ENCODE peak calls at places on chromosome 14, in six cellular contexts. One of them, this sample, is unnamed.

GRCh38 chr14:103679351-103679750 is 35.9 kb downstream of the XRCC3 start:
- DNase-seq in psoas muscle: no peak
- DNase-seq in nephron progenitor cell: no peak
- DNase-seq in MCF 10A: no peak
- DNase-seq in mammary epithelial cell: no peak
- DNase-seq in WTC11: peak
- DNase-seq in this sample: peak

GRCh38 chr14:28576523-28576922 is 190.1 kb upstream of the FOXG1 start:
- DNase-seq in MCF 10A: no peak
- DNase-seq in psoas muscle: no peak
- DNase-seq in nephron progenitor cell: no peak
- DNase-seq in mammary epithelial cell: no peak
- DNase-seq in WTC11: no peak
- DNase-seq in this sample: no peak

GRCh38 chr14:68854421-68854820 is 61.6 kb upstream of the ZFP36L1 start:
- DNase-seq in nephron progenitor cell: no peak
- DNase-seq in psoas muscle: no peak
- DNase-seq in WTC11: no peak
- DNase-seq in MCF 10A: no peak
- DNase-seq in mammary epithelial cell: no peak
- DNase-seq in this sample: no peak

GRCh38 chr14:77406718-77407117 is 16.6 kb downstream of the NOXRED1 start:
- DNase-seq in psoas muscle: no peak
- DNase-seq in mammary epithelial cell: no peak
- DNase-seq in MCF 10A: no peak
- DNase-seq in WTC11: no peak
- DNase-seq in nephron progenitor cell: no peak
- DNase-seq in this sample: no peak

GRCh38 chr14:90830931-90831701 is 14.9 kb upstream of the TTC7B start:
- DNase-seq in mammary epithelial cell: no peak
- DNase-seq in MCF 10A: no peak
- DNase-seq in psoas muscle: no peak
- DNase-seq in WTC11: no peak
- DNase-seq in nephron progenitor cell: no peak
- DNase-seq in this sample: no peak

GRCh38 chr14:80455031-80455430 is 243.7 kb upstream of the DIO2 start:
- DNase-seq in mammary epithelial cell: no peak
- DNase-seq in WTC11: no peak
- DNase-seq in MCF 10A: no peak
- DNase-seq in nephron progenitor cell: no peak
- DNase-seq in psoas muscle: peak
- DNase-seq in this sample: no peak

GRCh38 chr14:90656986-90657385 is 159.2 kb downstream of the TTC7B start:
- DNase-seq in nephron progenitor cell: no peak
- DNase-seq in mammary epithelial cell: no peak
- DNase-seq in psoas muscle: no peak
- DNase-seq in WTC11: no peak
- DNase-seq in MCF 10A: no peak
- DNase-seq in this sample: no peak

GRCh38 chr14:64937176-64937820 is 5.2 kb downstream of the GPX2 start:
- DNase-seq in mammary epithelial cell: no peak
- DNase-seq in nephron progenitor cell: no peak
- DNase-seq in WTC11: no peak
- DNase-seq in psoas muscle: no peak
- DNase-seq in MCF 10A: no peak
- DNase-seq in this sample: no peak

GRCh38 chr14:94282991-94283723 is 9.9 kb downstream of the SERPINA10 start:
- DNase-seq in MCF 10A: no peak
- DNase-seq in mammary epithelial cell: no peak
- DNase-seq in WTC11: no peak
- DNase-seq in nephron progenitor cell: no peak
- DNase-seq in psoas muscle: no peak
- DNase-seq in this sample: no peak

GRCh38 chr14:50319293-50319692 is 7.2 kb downstream of the DMAC2L start:
- DNase-seq in MCF 10A: peak
- DNase-seq in nephron progenitor cell: no peak
- DNase-seq in mammary epithelial cell: peak
- DNase-seq in psoas muscle: no peak
- DNase-seq in WTC11: no peak
- DNase-seq in this sample: no peak

GRCh38 chr14:31770271-31770670 is 209.1 kb downstream of the NUBPL start:
- DNase-seq in mammary epithelial cell: peak
- DNase-seq in WTC11: no peak
- DNase-seq in nephron progenitor cell: no peak
- DNase-seq in MCF 10A: peak
- DNase-seq in psoas muscle: peak
- DNase-seq in this sample: no peak

GRCh38 chr14:32654106-32654505 is 284.6 kb upstream of the NPAS3 start:
- DNase-seq in MCF 10A: no peak
- DNase-seq in nephron progenitor cell: no peak
- DNase-seq in psoas muscle: no peak
- DNase-seq in WTC11: no peak
- DNase-seq in mammary epithelial cell: no peak
- DNase-seq in this sample: no peak

GRCh38 chr14:52563120-52563519 is 10.5 kb downstream of the GPR137C start:
- DNase-seq in mammary epithelial cell: peak
- DNase-seq in MCF 10A: peak
- DNase-seq in nephron progenitor cell: no peak
- DNase-seq in WTC11: no peak
- DNase-seq in psoas muscle: no peak
- DNase-seq in this sample: no peak

GRCh38 chr14:61320806-61321384 is 484 bp upstream of the PRKCH start:
- DNase-seq in psoas muscle: peak
- DNase-seq in nephron progenitor cell: no peak
- DNase-seq in mammary epithelial cell: no peak
- DNase-seq in WTC11: no peak
- DNase-seq in MCF 10A: no peak
- DNase-seq in this sample: no peak

GRCh38 chr14:104957146-104958113 is 20.7 kb downstream of the AHNAK2 start:
- DNase-seq in MCF 10A: no peak
- DNase-seq in WTC11: no peak
- DNase-seq in mammary epithelial cell: no peak
- DNase-seq in psoas muscle: no peak
- DNase-seq in nephron progenitor cell: no peak
- DNase-seq in this sample: no peak

DNA sequence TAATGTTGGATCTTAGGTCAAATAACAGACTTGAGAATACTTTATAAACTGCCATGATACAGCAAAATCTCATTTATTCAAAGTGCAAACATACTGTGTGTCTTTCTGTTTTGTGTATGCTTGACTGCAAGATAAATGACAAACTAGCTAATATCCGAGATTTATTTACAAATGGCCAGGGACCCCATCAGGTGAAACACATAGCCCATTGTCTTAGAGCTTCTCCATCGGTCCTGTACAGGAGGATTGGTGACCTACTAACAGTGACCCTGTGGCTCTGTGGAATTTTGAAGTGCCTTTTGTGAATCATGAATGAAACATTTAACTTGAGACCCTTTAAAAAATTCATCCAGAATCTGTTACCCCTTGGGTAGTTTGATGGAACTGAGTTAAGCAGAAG is 27.1 kb downstream of the SLC25A29 start:
- DNase-seq in psoas muscle: no peak
- DNase-seq in mammary epithelial cell: no peak
- DNase-seq in nephron progenitor cell: no peak
- DNase-seq in WTC11: no peak
- DNase-seq in MCF 10A: no peak
- DNase-seq in this sample: no peak
- TF ChIP-seq CTCF in psoas muscle: no peak
- TF ChIP-seq CTCF in mammary epithelial cell: no peak
- TF ChIP-seq CTCF in nephron progenitor cell: no peak
- TF ChIP-seq CTCF in WTC11: no peak
- TF ChIP-seq CTCF in MCF 10A: no peak
- TF ChIP-seq CTCF in this sample: no peak

GRCh38 chr14:99124482-99125104 is 147.4 kb downstream of the BCL11B start:
- DNase-seq in nephron progenitor cell: no peak
- DNase-seq in MCF 10A: no peak
- DNase-seq in psoas muscle: no peak
- DNase-seq in mammary epithelial cell: no peak
- DNase-seq in WTC11: no peak
- DNase-seq in this sample: no peak
- TF ChIP-seq CTCF in nephron progenitor cell: no peak
- TF ChIP-seq CTCF in MCF 10A: no peak
- TF ChIP-seq CTCF in psoas muscle: no peak
- TF ChIP-seq CTCF in mammary epithelial cell: no peak
- TF ChIP-seq CTCF in WTC11: no peak
- TF ChIP-seq CTCF in this sample: no peak

DNA sequence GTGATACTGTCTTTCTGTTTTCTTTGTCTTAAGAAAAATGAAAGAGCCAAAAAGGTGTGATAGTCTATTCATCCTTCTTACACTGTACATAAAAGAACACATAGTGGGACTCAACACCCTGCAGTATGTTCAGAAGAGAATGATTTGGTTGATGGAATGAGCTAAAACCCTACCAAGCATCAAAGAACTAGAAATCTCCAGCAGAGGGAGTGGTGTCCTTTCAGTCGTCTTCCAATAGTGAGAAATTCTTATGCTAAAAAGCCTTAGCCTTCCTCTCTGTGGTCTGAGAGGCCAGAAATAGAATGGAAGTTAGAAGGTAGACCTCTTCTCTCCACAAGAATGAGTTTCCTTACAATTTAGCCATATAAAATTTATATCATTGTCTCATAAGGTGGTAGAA is 393.4 kb upstream of the SEL1L start:
- DNase-seq in nephron progenitor cell: no peak
- DNase-seq in mammary epithelial cell: no peak
- DNase-seq in WTC11: no peak
- DNase-seq in psoas muscle: no peak
- DNase-seq in MCF 10A: peak
- DNase-seq in this sample: no peak
- TF ChIP-seq CTCF in nephron progenitor cell: peak
- TF ChIP-seq CTCF in mammary epithelial cell: no peak
- TF ChIP-seq CTCF in WTC11: no peak
- TF ChIP-seq CTCF in psoas muscle: no peak
- TF ChIP-seq CTCF in MCF 10A: no peak
- TF ChIP-seq CTCF in this sample: no peak

GRCh38 chr14:62939970-62940369 is 105.3 kb downstream of the KCNH5 start:
- DNase-seq in WTC11: no peak
- DNase-seq in MCF 10A: no peak
- DNase-seq in nephron progenitor cell: no peak
- DNase-seq in mammary epithelial cell: no peak
- DNase-seq in psoas muscle: no peak
- DNase-seq in this sample: no peak

GRCh38 chr14:62938774-62939173 is 106.5 kb downstream of the KCNH5 start:
- DNase-seq in nephron progenitor cell: no peak
- DNase-seq in MCF 10A: no peak
- DNase-seq in WTC11: no peak
- DNase-seq in mammary epithelial cell: no peak
- DNase-seq in psoas muscle: no peak
- DNase-seq in this sample: no peak

DNA sequence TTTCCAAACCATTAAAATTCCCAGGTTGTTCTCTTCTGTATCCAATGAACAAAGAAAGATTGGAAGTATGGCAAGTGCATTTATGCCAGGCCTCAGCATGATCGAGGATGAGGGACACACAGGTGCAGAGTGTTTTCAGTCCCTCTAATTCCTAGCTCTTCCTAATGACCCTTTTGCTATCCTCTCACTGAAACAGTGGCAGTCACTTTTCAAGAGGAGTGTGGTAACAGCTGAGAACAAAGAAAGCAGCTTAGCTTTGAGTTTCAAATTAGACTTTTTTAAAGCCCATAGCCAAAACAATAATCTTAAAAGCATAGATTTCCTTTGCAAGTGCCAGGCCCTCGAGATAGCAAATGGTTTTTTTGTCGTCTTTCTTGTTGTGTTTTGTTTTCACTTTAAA is 110.8 kb downstream of the KCNH5 start:
- DNase-seq in nephron progenitor cell: no peak
- DNase-seq in MCF 10A: no peak
- DNase-seq in WTC11: no peak
- DNase-seq in psoas muscle: no peak
- DNase-seq in mammary epithelial cell: no peak
- DNase-seq in this sample: no peak
- TF ChIP-seq CTCF in nephron progenitor cell: no peak
- TF ChIP-seq CTCF in MCF 10A: no peak
- TF ChIP-seq CTCF in WTC11: no peak
- TF ChIP-seq CTCF in psoas muscle: no peak
- TF ChIP-seq CTCF in mammary epithelial cell: no peak
- TF ChIP-seq CTCF in this sample: no peak

GRCh38 chr14:54509546-54510501 is at the start of gene CGRRF1:
- DNase-seq in WTC11: peak
- DNase-seq in MCF 10A: peak
- DNase-seq in psoas muscle: peak
- DNase-seq in mammary epithelial cell: peak
- DNase-seq in nephron progenitor cell: peak
- DNase-seq in this sample: peak
- TF ChIP-seq CTCF in WTC11: peak
- TF ChIP-seq CTCF in MCF 10A: peak
- TF ChIP-seq CTCF in psoas muscle: peak
- TF ChIP-seq CTCF in mammary epithelial cell: peak
- TF ChIP-seq CTCF in nephron progenitor cell: peak
- TF ChIP-seq CTCF in this sample: peak

DNA sequence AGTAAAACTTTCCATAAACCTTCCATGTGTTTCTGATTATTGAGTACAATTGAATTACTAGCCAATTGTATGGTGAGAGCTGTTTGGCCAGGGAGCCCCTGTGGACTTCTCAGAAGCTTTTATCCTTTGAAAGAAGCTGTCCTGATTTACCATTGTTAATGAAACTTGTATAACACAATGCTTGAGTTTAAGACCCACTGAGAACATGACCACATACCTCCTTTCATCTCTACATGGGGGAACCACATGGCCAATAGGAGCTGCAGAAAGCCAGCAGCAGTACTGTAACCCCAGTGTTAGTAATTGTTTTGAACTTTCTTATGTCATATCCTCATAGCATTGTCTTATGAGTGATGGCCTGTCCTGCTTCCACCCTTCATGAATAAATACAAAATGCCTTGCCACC is 815.5 kb downstream of the NRXN3 start:
- DNase-seq in mammary epithelial cell: no peak
- DNase-seq in nephron progenitor cell: no peak
- DNase-seq in WTC11: no peak
- DNase-seq in psoas muscle: no peak
- DNase-seq in MCF 10A: no peak
- DNase-seq in this sample: no peak
- TF ChIP-seq CTCF in mammary epithelial cell: no peak
- TF ChIP-seq CTCF in nephron progenitor cell: no peak
- TF ChIP-seq CTCF in WTC11: no peak
- TF ChIP-seq CTCF in psoas muscle: no peak
- TF ChIP-seq CTCF in MCF 10A: no peak
- TF ChIP-seq CTCF in this sample: no peak

GRCh38 chr14:30657606-30658163 is 35.6 kb downstream of the SCFD1 start:
- DNase-seq in MCF 10A: peak
- DNase-seq in nephron progenitor cell: no peak
- DNase-seq in WTC11: no peak
- DNase-seq in mammary epithelial cell: no peak
- DNase-seq in psoas muscle: no peak
- DNase-seq in this sample: no peak
- TF ChIP-seq CTCF in MCF 10A: peak
- TF ChIP-seq CTCF in nephron progenitor cell: no peak
- TF ChIP-seq CTCF in WTC11: peak
- TF ChIP-seq CTCF in mammary epithelial cell: peak
- TF ChIP-seq CTCF in psoas muscle: peak
- TF ChIP-seq CTCF in this sample: no peak